ENCODE peak calls at places on chromosomes 7 and 10, in eight cellular contexts. V, C, Q, Z, E, A, M and Y are unnamed samples.

GRCh38 chr7:33760146-33760545 is 145.2 kb upstream of the BMPER start:
- DNase-seq in A (no peak), C (no peak), Z (no peak), Q (no peak), E (no peak), V (no peak), M (no peak), Y (no peak)

GRCh38 chr10:102674566-102674965 is 30.3 kb downstream of the TRIM8 start:
- DNase-seq in M (no peak), E (no peak), C (no peak), Z (no peak), A (no peak), V (no peak), Q (no peak), Y (no peak)

GRCh38 chr10:118572286-118573041 is 23.0 kb downstream of the PRLHR start:
- DNase-seq in Z (no peak), E (no peak), C (no peak), A (no peak), V (no peak), M (no peak), Q (no peak), Y (no peak)

GRCh38 chr10:89481662-89482061 is 53.7 kb downstream of the SLC16A12 start:
- DNase-seq in E (no peak), V (no peak), Q (no peak), Z (no peak), C (no peak), M (no peak), A (no peak), Y (no peak)

GRCh38 chr7:123666492-123666891 is 10.8 kb downstream of the LMOD2 start:
- DNase-seq in A (no peak), C (no peak), Z (no peak), Q (peak; percentile 87), V (no peak), M (no peak), E (no peak), Y (no peak)

GRCh38 chr10:124640538-124641231 is 103.5 kb downstream of the FAM53B start:
- DNase-seq in E (no peak), M (no peak), Z (no peak), A (no peak), V (no peak), C (no peak), Q (no peak), Y (no peak)

GRCh38 chr7:28358423-28358868 is 53.9 kb upstream of the CREB5 start:
- DNase-seq in E (no peak), C (no peak), V (no peak), Z (no peak), Q (no peak), M (no peak), A (no peak), Y (no peak)

GRCh38 chr7:149866817-149867447 is 6.8 kb upstream of the ATP6V0E2 start:
- DNase-seq in E (no peak), Q (no peak), V (no peak), A (no peak), C (no peak), Z (no peak), M (no peak), Y (peak; percentile 23)

GRCh38 chr10:99815611-99816010 is 33.2 kb downstream of the ABCC2 start:
- DNase-seq in Q (no peak), V (no peak), Z (no peak), C (no peak), M (no peak), E (no peak), A (no peak), Y (no peak)

GRCh38 chr10:90650858-90651257 is 207.0 kb downstream of the HTR7 start:
- DNase-seq in C (no peak), Z (no peak), V (no peak), A (no peak), Q (no peak), M (no peak), E (no peak), Y (no peak)

GRCh38 chr10:44689368-44689767 is 221.8 kb upstream of the TMEM72 start:
- DNase-seq in M (no peak), E (no peak), Q (no peak), A (no peak), Z (no peak), V (no peak), C (no peak), Y (no peak)

GRCh38 chr7:138388673-138389491 is 71.2 kb upstream of the TRIM24 start:
- DNase-seq in V (no peak), E (no peak), Z (no peak), C (no peak), M (no peak), Q (no peak), A (no peak), Y (no peak)

GRCh38 chr7:44259547-44260457 is 59.0 kb downstream of the YKT6 start:
- DNase-seq in Q (no peak), M (peak; percentile 88), V (no peak), C (no peak), A (no peak), E (peak; percentile 51), Z (peak; percentile 15), Y (no peak)

GRCh38 chr7:31413735-31414134 is 73.2 kb upstream of the NEUROD6 start:
- DNase-seq in M (no peak), Z (no peak), E (no peak), Q (no peak), V (no peak), C (no peak), A (no peak), Y (no peak)

GRCh38 chr10:102231357-102232318 is 5.5 kb downstream of the ELOVL3 start:
- DNase-seq in E (peak; percentile 40), C (no peak), M (no peak), Q (peak; percentile 51), Z (peak; percentile 72), A (no peak), V (peak; percentile 37), Y (peak; percentile 49)

GRCh38 chr10:129963076-129963830 is 821 bp downstream of the EBF3 start:
- DNase-seq in A (no peak), Z (no peak), C (no peak), Q (no peak), V (no peak), E (peak; percentile 49), M (peak; percentile 76), Y (no peak)

GRCh38 chr10:34254596-34254995 is 560.5 kb downstream of the PARD3 start:
- DNase-seq in A (no peak), C (no peak), E (no peak), M (no peak), Z (peak; percentile 21), Q (no peak), V (no peak), Y (no peak)

GRCh38 chr10:15780353-15781135 is 60.8 kb upstream of the ITGA8 start:
- DNase-seq in V (no peak), E (peak; percentile 58), C (no peak), A (no peak), M (peak; percentile 76), Q (no peak), Z (no peak), Y (no peak)

GRCh38 chr10:15781381-15781960 is 61.7 kb upstream of the ITGA8 start:
- DNase-seq in M (no peak), V (peak; percentile 11), C (no peak), Q (no peak), Z (no peak), E (no peak), A (no peak), Y (no peak)

GRCh38 chr10:15775513-15775912 is 55.8 kb upstream of the ITGA8 start:
- DNase-seq in Q (no peak), E (no peak), V (no peak), A (no peak), M (no peak), C (no peak), Z (no peak), Y (no peak)
- TF ChIP-seq CTCF in Q (no peak), E (no peak), V (no peak), A (no peak), M (no peak), C (no peak), Z (no peak), Y (no peak)

GRCh38 chr7:81002471-81002870 is 83.6 kb upstream of the SEMA3C start:
- DNase-seq in M (no peak), C (no peak), Z (no peak), V (no peak), E (no peak), Q (no peak), A (no peak), Y (no peak)

GRCh38 chr7:81007053-81007452 is 88.2 kb upstream of the SEMA3C start:
- DNase-seq in V (no peak), C (no peak), M (no peak), Q (no peak), E (no peak), Z (no peak), A (no peak), Y (no peak)

GRCh38 chr7:81004098-81004497 is 85.2 kb upstream of the SEMA3C start:
- DNase-seq in Q (no peak), M (no peak), E (no peak), A (no peak), C (no peak), Z (no peak), V (no peak), Y (no peak)

GRCh38 chr7:81008901-81009300 is 90.0 kb upstream of the SEMA3C start:
- DNase-seq in M (no peak), V (no peak), C (no peak), A (no peak), Z (no peak), Q (no peak), E (no peak), Y (no peak)

GRCh38 chr7:81005254-81005653 is 86.4 kb upstream of the SEMA3C start:
- DNase-seq in M (no peak), Q (no peak), A (no peak), E (no peak), V (no peak), C (no peak), Z (no peak), Y (no peak)
- H3K27ac ChIP-seq in M (no peak overlapping the region), Q (no peak overlapping the region), A (no peak overlapping the region), E (no peak overlapping the region), V (no peak overlapping the region), C (no peak overlapping the region), Z (no peak overlapping the region), Y (no peak overlapping the region)

DNA sequence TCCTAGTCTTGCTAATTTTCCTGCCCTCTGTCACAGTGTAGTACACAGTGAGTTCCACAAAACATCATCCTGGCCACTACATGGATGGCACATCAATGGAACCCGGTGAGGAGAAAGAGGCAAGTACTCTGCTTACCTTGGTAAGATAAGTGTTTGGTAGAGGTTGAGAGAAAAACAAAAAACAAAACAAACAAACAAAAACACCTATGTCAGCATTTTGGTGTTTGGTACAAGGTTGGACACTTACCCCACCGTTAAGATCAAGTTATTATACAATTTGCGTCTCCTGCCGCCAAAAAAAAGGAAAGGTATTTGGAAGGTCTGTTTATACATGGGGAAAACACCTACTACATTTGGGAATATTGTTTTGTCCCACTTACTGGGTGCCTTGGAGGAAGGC is 72.7 kb downstream of the ZNF248 start:
- DNase-seq in Q (no peak), C (no peak), E (no peak), Z (no peak), A (no peak), V (no peak), M (no peak), Y (no peak)
- H3K9me3 ChIP-seq in Q (no peaks in the 10 kb centered on the region), C (peaks cover 37% of the 10 kb centered on the region), E (no peaks in the 10 kb centered on the region), Z (peaks cover 9% of the 10 kb centered on the region), A (peaks cover 7% of the 10 kb centered on the region), V (no peaks in the 10 kb centered on the region), M (peaks cover 7% of the 10 kb centered on the region), Y (peaks cover 38% of the 10 kb centered on the region)

DNA sequence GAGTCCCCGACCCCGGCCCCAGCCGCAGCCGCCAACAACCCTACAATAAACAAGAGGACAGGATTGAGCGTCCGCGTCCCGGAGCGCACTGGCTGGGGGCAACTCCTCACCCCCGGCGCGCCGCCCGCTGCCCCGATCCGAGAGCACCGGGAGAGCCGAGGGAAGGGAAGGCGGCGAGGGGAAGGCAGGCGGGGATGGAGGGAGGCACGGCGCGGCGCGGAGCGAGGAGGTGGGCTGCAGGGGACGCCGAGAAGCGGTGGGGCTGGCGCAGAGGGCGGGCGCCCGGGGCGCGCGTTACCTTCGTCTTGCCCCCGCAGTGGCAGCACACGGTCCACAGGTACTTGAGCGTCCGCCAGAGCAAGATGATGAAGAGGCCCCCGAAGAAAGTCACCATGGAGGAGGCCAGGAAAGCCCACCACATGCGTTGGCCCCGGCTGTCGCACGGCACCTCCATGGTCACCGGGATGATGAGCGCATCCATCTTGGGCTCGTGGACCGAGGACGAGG is 588 bp downstream of the KCNMA1 start:
- DNase-seq in C (no peak), E (no peak), A (no peak), M (no peak), Z (no peak), Q (no peak), V (no peak), Y (no peak)
- TF ChIP-seq CTCF in C (no peak), E (no peak), A (no peak), M (peak; percentile 1), Z (no peak), Q (no peak), V (no peak), Y (no peak)